ENCODE peak calls at places on chromosomes 4 and X, in five cellular contexts. L is endothelial cell of umbilical vein, Q is neuronal stem cell, C is mesenchymal stem cell, M is heart left ventricle. N is an unnamed sample.

GRCh38 chrX:1794586-1794985 is 179.7 kb downstream of the ASMT start:
- DNase-seq in C (no peak), Q (no peak), L (no peak), M (no peak), N (no peak)

GRCh38 chr4:6942238-6942800 is 32.7 kb downstream of the TBC1D14 start:
- DNase-seq in L (peak; percentile 79), Q (no peak), C (peak; percentile 99), M (no peak), N (peak; percentile 97)

GRCh38 chrX:85995641-85996040 is 51.7 kb downstream of the CHM start:
- DNase-seq in M (no peak), L (no peak), Q (no peak), C (no peak), N (no peak)

GRCh38 chr4:19807505-19807904 is 444.2 kb upstream of the SLIT2 start:
- DNase-seq in C (peak; percentile 82), L (peak; percentile 57), M (no peak), Q (no peak), N (no peak)

GRCh38 chrX:46407753-46408130 is 137.5 kb downstream of the ZNF674 start:
- DNase-seq in L (peak; percentile 6), Q (no peak), C (no peak), M (no peak), N (peak; percentile 11)

GRCh38 chrX:110173192-110174175 is 144.4 kb downstream of the AMMECR1 start:
- DNase-seq in Q (no peak), L (peak; percentile 62), M (no peak), C (peak; percentile 27), N (no peak)

GRCh38 chr4:76688737-76689078 is 209.2 kb downstream of the SOWAHB start:
- DNase-seq in C (no peak), Q (no peak), L (no peak), M (no peak), N (peak; percentile 58)

GRCh38 chr4:80498725-80499124 is 163.2 kb downstream of the CFAP299 start:
- DNase-seq in C (no peak), L (no peak), M (no peak), Q (no peak), N (no peak)

GRCh38 chr4:165355900-165356300 is 22.9 kb upstream of the CPE start:
- DNase-seq in Q (peak; percentile 32), M (no peak), C (peak; percentile 66), L (peak; percentile 50), N (peak; percentile 77)

GRCh38 chr4:184803884-184804283 is 21.9 kb downstream of the ACSL1 start:
- DNase-seq in C (no peak), L (no peak), Q (no peak), M (no peak), N (no peak)
- H3K4me1 ChIP-seq in C (peaks cover 15% of the 10 kb centered on the region), L (peaks cover 9% of the 10 kb centered on the region), Q (peaks cover 8% of the 10 kb centered on the region), M (peaks cover 57% of the 10 kb centered on the region), N (peaks cover 80% of the 10 kb centered on the region)

GRCh38 chr4:121764303-121764701 is 662 bp downstream of the SMIM43 start:
- DNase-seq in M (no peak), L (peak; percentile 15), Q (no peak), C (no peak), N (no peak)
- H3K4me3 ChIP-seq in M (peak overlapping the region; percentile 37), L (peak overlapping the region; percentile 52), Q (peak overlapping the region; percentile 45), C (peak overlapping the region; percentile 59), N (peak overlapping the region; percentile 80)

GRCh38 chr4:2850966-2851782 is 7.5 kb downstream of the ADD1 start:
- DNase-seq in Q (no peak), C (no peak), L (no peak), M (no peak), N (no peak)

GRCh38 chr4:2852481-2852881 is 8.8 kb downstream of the ADD1 start:
- DNase-seq in C (no peak), L (no peak), Q (no peak), M (peak; percentile 80), N (no peak)

GRCh38 chr4:2848449-2848848 is 4.8 kb downstream of the ADD1 start:
- DNase-seq in L (no peak), C (no peak), Q (no peak), M (no peak), N (no peak)

GRCh38 chr4:2847297-2847871 is 3.7 kb downstream of the ADD1 start:
- DNase-seq in C (no peak), Q (no peak), M (no peak), L (no peak), N (no peak)

DNA sequence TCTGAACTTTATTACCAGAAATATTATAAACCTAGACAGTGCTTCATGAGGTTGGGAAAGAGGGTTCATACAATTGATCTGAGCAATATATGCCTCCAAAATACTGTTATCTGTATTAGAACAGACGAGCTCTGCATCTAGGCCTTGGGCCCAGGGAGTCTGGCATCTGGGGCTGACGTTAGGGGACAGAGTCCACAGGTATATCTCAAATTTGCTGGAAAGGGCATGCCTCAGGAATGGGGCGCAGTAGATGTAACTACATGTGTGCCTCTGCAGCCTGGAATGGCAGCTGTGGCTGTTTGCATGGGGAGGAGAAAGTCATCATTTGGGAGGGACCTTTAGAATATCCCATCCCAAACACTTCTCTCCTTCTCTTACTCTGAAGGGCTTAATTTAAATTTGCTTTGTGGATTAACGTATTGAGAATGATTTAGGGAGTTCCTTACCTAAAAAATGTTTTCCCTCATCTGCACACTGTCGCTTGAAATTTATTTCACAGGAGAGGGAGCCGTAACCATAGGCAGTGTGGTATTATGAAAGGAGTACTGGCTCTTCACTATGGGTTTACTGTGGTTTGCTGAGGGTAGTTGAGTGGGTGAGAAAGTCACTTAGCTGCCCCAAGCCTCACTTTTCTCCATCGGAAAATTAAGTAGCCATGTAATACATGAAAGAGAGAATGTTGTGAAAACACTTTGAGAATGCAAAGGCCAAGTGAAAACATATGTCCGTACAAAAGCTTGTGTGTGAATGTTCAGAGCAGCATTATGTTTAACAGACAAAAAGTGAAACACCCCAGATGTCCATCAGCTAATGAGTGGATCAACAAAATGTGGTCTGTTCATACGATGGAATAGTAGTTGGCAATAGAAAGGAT is 5.9 kb downstream of the ADD1 start:
- DNase-seq in C (no peak), M (no peak), Q (no peak), L (no peak), N (peak; percentile 78)
- H3K4me1 ChIP-seq in C (peaks cover 6% of the 10 kb centered on the region), M (peaks cover 87% of the 10 kb centered on the region), Q (no peaks in the 10 kb centered on the region), L (peaks cover 12% of the 10 kb centered on the region), N (peaks cover 21% of the 10 kb centered on the region)

GRCh38 chrX:69539437-69539836 is 35.3 kb downstream of the NALF2 start:
- DNase-seq in C (no peak), L (no peak), Q (no peak), M (no peak), N (no peak)

GRCh38 chrX:69535661-69536060 is 31.5 kb downstream of the NALF2 start:
- DNase-seq in C (no peak), L (no peak), Q (no peak), M (no peak), N (no peak)

GRCh38 chrX:69543572-69543971 is 39.4 kb downstream of the NALF2 start:
- DNase-seq in L (no peak), Q (no peak), M (no peak), C (no peak), N (no peak)

GRCh38 chrX:69541959-69542358 is 37.8 kb downstream of the NALF2 start:
- DNase-seq in Q (no peak), L (no peak), M (no peak), C (no peak), N (no peak)

GRCh38 chrX:69538321-69538876 is 34.3 kb downstream of the NALF2 start:
- DNase-seq in Q (peak; percentile 53), M (peak; percentile 66), L (peak; percentile 46), C (peak; percentile 26), N (peak; percentile 77)
- H3K4me3 ChIP-seq in Q (no peak overlapping the region), M (no peak overlapping the region), L (peak overlapping the region; percentile 15), C (no peak overlapping the region), N (peak overlapping the region; percentile 73)

GRCh38 chr4:48129307-48130014 is 4.6 kb downstream of the TXK start:
- DNase-seq in M (peak; percentile 30), C (no peak), L (no peak), Q (no peak), N (no peak)

GRCh38 chr4:48127882-48128394 is 6.1 kb downstream of the TXK start:
- DNase-seq in L (peak; percentile 95), M (peak; percentile 57), Q (peak; percentile 67), C (peak; percentile 86), N (peak; percentile 90)

GRCh38 chr4:48124870-48125269 is 9.2 kb downstream of the TXK start:
- DNase-seq in L (no peak), M (no peak), Q (no peak), C (no peak), N (no peak)

GRCh38 chr4:48127231-48127881 is 6.7 kb downstream of the TXK start:
- DNase-seq in L (no peak), M (no peak), Q (no peak), C (no peak), N (no peak)

GRCh38 chr4:48126621-48127020 is 7.4 kb downstream of the TXK start:
- DNase-seq in Q (no peak), L (no peak), M (no peak), C (no peak), N (no peak)
- H3K4me1 ChIP-seq in Q (peaks cover 9% of the 10 kb centered on the region), L (peaks cover 19% of the 10 kb centered on the region), M (peaks cover 45% of the 10 kb centered on the region), C (peaks cover 10% of the 10 kb centered on the region), N (peaks cover 6% of the 10 kb centered on the region)

DNA sequence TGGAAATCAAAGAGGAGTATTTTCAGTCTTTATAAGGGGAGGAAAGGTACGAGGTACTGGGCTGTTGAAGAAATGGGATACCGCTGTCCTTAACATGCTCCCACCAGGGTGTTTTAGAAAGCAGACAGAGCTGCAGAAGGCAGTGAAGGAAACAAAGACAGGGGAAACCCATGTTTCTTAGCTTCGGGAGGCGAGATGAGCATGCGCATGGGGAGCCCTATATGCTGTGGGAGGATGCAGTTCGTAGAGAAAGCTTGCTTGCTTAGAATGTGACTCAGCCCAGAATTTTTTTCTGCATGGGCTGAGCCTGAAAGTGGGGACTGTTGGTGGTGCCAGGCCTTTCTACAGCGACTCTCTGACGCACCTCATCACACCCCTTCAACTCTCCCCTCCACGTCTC is 28.8 kb upstream of the SCOC start:
- DNase-seq in Q (no peak), M (no peak), C (no peak), L (no peak), N (no peak)
- H3K4me3 ChIP-seq in Q (no peak overlapping the region), M (no peak overlapping the region), C (no peak overlapping the region), L (no peak overlapping the region), N (no peak overlapping the region)

DNA sequence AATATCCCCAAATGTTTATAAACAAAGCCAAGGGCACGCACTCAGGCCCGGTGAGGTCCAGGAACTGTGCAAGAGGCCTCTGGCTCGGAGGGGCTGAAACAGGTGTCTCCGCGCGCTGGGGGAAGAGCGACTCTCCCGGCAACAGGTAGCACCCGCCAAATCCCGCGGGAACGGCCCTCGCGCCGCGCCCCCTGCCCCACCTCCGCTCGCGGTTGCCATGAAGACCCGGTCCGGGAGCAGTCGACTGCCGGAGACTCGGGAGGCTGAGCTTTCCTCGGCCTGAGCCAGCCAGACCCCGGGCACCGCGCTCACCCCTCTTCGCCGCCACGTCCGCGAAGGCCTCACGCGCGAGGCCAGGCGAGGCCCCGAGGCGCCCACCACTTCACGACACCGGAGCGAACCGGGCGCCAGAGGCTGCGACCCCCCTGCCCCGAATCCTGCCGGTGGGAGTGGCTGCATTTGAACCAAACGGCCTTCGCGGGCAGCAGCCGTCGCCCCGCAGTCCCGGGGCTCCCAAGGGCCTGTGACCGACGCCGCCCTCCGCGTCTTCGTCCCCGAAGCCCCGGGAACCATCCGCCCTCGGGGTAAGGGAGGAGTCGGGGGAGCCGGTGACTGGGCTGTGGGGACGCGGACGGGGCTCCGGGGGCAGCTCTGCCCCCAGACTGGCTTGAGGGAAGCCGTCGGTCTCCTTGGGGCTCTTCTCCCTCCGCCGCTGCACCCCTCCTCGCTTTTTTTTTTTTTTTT is at the start of gene NSUN7:
- DNase-seq in Q (peak; percentile 64), M (no peak), L (peak; percentile 10), C (peak; percentile 57), N (peak; percentile 49)
- H3K4me1 ChIP-seq in Q (peaks cover 2% of the 10 kb centered on the region), M (peaks cover 10% of the 10 kb centered on the region), L (peaks cover 12% of the 10 kb centered on the region), C (peaks cover 2% of the 10 kb centered on the region), N (peaks cover 11% of the 10 kb centered on the region)